ENCODE peak calls at places on chromosome 4, in five cellular contexts. Y is breast epithelium, O is tibial nerve, P is IMR-90, L is suprapubic skin. N is an unnamed sample.

GRCh38 chr4:168972601-168973000 is 37.5 kb downstream of the CBR4 start:
- DNase-seq in Y (no peak), O (no peak), P (no peak), L (no peak), N (no peak)

GRCh38 chr4:56465599-56466295 is 1.7 kb upstream of the SRP72 start:
- DNase-seq in Y (no peak), O (no peak), P (peak), L (no peak), N (no peak)

GRCh38 chr4:74032064-74032463 is 6.4 kb downstream of the CXCL3 start:
- DNase-seq in Y (no peak), O (no peak), P (peak), L (no peak), N (no peak)

GRCh38 chr4:37620174-37620573 is 66.0 kb downstream of the RELL1 start:
- DNase-seq in Y (no peak), O (no peak), P (no peak), L (no peak), N (no peak)

GRCh38 chr4:6263541-6264540 is 5.8 kb upstream of the WFS1 start:
- DNase-seq in Y (no peak), O (no peak), P (peak), L (no peak), N (peak)

GRCh38 chr4:161522031-161522430 is 641.8 kb downstream of the FSTL5 start:
- DNase-seq in Y (no peak), O (no peak), P (no peak), L (no peak), N (no peak)

GRCh38 chr4:135185256-135185655 is 983.7 kb upstream of the PABPC4L start:
- DNase-seq in Y (no peak), O (no peak), P (no peak), L (no peak), N (no peak)

GRCh38 chr4:185772391-185773093 is 39.5 kb downstream of the SORBS2 start:
- DNase-seq in Y (no peak), O (no peak), P (no peak), L (no peak), N (no peak)

GRCh38 chr4:53866055-53866454 is 198.3 kb downstream of the CHIC2 start:
- DNase-seq in Y (no peak), O (no peak), P (no peak), L (no peak), N (no peak)

GRCh38 chr4:86895692-86896488 is 3.7 kb upstream of the C4orf36 start:
- DNase-seq in Y (no peak), O (peak), P (peak), L (no peak), N (no peak)

GRCh38 chr4:6763330-6763851 is 19.1 kb upstream of the KIAA0232 start:
- DNase-seq in Y (peak), O (no peak), P (no peak), L (no peak), N (no peak)

GRCh38 chr4:11424000-11424399 is 4.7 kb downstream of the HS3ST1 start:
- DNase-seq in Y (no peak), O (peak), P (peak), L (no peak), N (no peak)

GRCh38 chr4:72690782-72691181 is 121.8 kb upstream of the ADAMTS3 start:
- DNase-seq in Y (no peak), O (no peak), P (no peak), L (no peak), N (no peak)

GRCh38 chr4:148481644-148482043 is 39.4 kb upstream of the NR3C2 start:
- DNase-seq in Y (no peak), O (no peak), P (no peak), L (no peak), N (no peak)

GRCh38 chr4:156959298-156959702 is 12.3 kb downstream of the PDGFC start:
- DNase-seq in Y (no peak), O (no peak), P (peak), L (no peak), N (no peak)

GRCh38 chr4:158121203-158121586 is 51.6 kb downstream of the GASK1B start:
- DNase-seq in Y (no peak), O (peak), P (peak), L (no peak), N (no peak)

GRCh38 chr4:184616633-184617471 is 32.4 kb downstream of the CASP3 start:
- DNase-seq in Y (no peak), O (no peak), P (no peak), L (no peak), N (no peak)

GRCh38 chr4:3683077-3683743 is 83.0 kb upstream of the ADRA2C start:
- DNase-seq in Y (no peak), O (no peak), P (no peak), L (peak), N (peak)

GRCh38 chr4:83230928-83231327 is 53.7 kb downstream of the COQ2 start:
- DNase-seq in Y (no peak), O (no peak), P (no peak), L (no peak), N (no peak)

GRCh38 chr4:3717241-3717640 is 48.9 kb upstream of the ADRA2C start:
- DNase-seq in Y (no peak), O (no peak), P (no peak), L (no peak), N (peak)

GRCh38 chr4:82372502-82372873 is 1.3 kb downstream of the HNRNPD start:
- DNase-seq in Y (no peak), O (peak), P (peak), L (no peak), N (peak)

GRCh38 chr4:55186123-55186522 is 60.7 kb upstream of the KDR start:
- DNase-seq in Y (no peak), O (no peak), P (no peak), L (no peak), N (no peak)

GRCh38 chr4:177442623-177443155 is 452 bp upstream of the AGA start:
- DNase-seq in Y (no peak), O (peak), P (no peak), L (no peak), N (no peak)

GRCh38 chr4:112706840-112707207 is 69.9 kb downstream of the LARP7 start:
- DNase-seq in Y (no peak), O (no peak), P (no peak), L (no peak), N (no peak)

GRCh38 chr4:183812567-183812966 is 92.5 kb upstream of the STOX2 start:
- DNase-seq in Y (no peak), O (no peak), P (no peak), L (no peak), N (no peak)

GRCh38 chr4:8319061-8319460 is 49.5 kb downstream of the HTRA3 start:
- DNase-seq in Y (peak), O (no peak), P (no peak), L (peak), N (peak)

GRCh38 chr4:8318509-8318908 is 49.0 kb downstream of the HTRA3 start:
- DNase-seq in Y (no peak), O (no peak), P (no peak), L (peak), N (peak)

GRCh38 chr4:8321220-8321619 is 51.7 kb downstream of the HTRA3 start:
- DNase-seq in Y (no peak), O (no peak), P (no peak), L (no peak), N (no peak)

GRCh38 chr4:8320386-8320750 is 50.8 kb downstream of the HTRA3 start:
- DNase-seq in Y (no peak), O (no peak), P (no peak), L (no peak), N (no peak)

DNA sequence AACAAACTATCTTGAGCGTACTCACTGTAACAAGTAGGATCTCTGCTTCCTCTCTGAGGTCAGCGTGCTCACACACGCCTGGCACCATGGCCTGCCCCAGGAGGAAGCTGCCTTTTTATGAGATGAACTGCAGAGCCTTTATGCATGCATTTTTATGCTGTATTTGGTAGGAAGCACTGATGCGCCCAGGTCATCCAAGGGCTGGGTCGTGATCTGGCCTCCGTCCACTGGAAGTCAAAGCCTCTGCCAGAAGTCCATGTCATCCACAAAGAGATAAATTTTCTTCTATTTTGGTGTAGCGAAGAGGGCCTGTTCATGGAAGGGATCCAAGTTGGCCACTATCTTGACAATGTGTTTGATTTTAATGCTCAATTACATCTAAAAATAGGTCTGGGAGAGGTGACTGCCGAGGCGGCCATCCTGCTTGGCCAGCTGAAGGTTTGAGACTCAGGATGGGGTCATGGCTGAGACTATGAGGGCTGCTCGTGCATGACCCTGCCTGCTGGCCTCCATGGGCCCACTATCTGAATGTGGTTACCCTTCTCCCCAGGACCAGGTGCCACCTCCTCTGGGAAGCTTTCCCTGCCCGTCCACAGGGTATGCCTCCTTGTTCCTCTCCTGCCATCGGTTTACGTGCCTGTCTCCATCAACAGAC is 50.3 kb downstream of the HTRA3 start:
- DNase-seq in Y (peak), O (no peak), P (no peak), L (peak), N (peak)
- H3K27ac ChIP-seq in Y (peak), O (no peak), P (no peak), L (peak), N (peak)

GRCh38 chr4:123444298-123444731 is 47.7 kb downstream of the SPRY1 start:
- DNase-seq in Y (no peak), O (peak), P (peak), L (no peak), N (no peak)
- H3K4me3 ChIP-seq in Y (no peak), O (no peak), P (no peak), L (no peak), N (no peak)

DNA sequence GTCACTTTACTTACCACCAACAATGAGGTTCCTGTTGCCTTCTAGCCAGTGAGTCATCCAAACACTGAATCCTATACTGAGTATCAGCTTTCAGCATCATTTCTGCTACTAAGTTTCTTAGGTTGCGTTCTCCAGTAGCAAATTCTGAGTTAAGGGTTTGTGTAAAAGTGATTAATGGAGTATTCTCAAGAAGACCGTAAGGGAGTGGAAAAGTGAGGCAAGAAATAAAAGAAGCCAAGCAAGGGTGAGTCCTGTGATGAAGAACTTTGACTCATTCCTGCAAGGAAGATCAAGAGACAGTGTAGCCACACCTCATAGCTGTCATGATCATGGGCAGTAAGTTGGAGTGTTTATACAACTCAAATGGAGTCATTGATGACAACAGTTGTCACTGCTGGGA is 446.2 kb downstream of the RAPGEF2 start:
- DNase-seq in Y (no peak), O (no peak), P (peak), L (no peak), N (no peak)
- TF ChIP-seq POLR2A in Y (no peak), O (no peak), P (no peak), L (no peak), N (no peak)

GRCh38 chr4:10099521-10100325 is 16.9 kb downstream of the WDR1 start:
- DNase-seq in Y (no peak), O (no peak), P (no peak), L (no peak), N (no peak)

GRCh38 chr4:10096976-10097330 is 19.6 kb downstream of the WDR1 start:
- DNase-seq in Y (no peak), O (no peak), P (no peak), L (no peak), N (no peak)

GRCh38 chr4:10097906-10098769 is 18.5 kb downstream of the WDR1 start:
- DNase-seq in Y (no peak), O (no peak), P (no peak), L (no peak), N (no peak)

GRCh38 chr4:10100734-10101216 is 15.8 kb downstream of the WDR1 start:
- DNase-seq in Y (no peak), O (no peak), P (no peak), L (no peak), N (peak)

GRCh38 chr4:10098770-10099139 is 17.8 kb downstream of the WDR1 start:
- DNase-seq in Y (no peak), O (no peak), P (peak), L (no peak), N (no peak)
- H3K27ac ChIP-seq in Y (peak), O (peak), P (peak), L (no peak), N (peak)

GRCh38 chr4:101208171-101208570 is 139.2 kb downstream of the PPP3CA start:
- DNase-seq in Y (no peak), O (no peak), P (no peak), L (no peak), N (no peak)
- H3K4me3 ChIP-seq in Y (no peak), O (no peak), P (no peak), L (no peak), N (no peak)

GRCh38 chr4:173169428-173170209 is 1.0 kb downstream of the GALNT7 start:
- DNase-seq in Y (peak), O (peak), P (peak), L (peak), N (peak)
- TF ChIP-seq POLR2A in Y (no peak), O (peak), P (no peak), L (peak), N (no peak)

GRCh38 chr4:717601-718320 is 12.1 kb downstream of the PCGF3 start:
- DNase-seq in Y (no peak), O (no peak), P (no peak), L (no peak), N (no peak)
- H3K27ac ChIP-seq in Y (no peak), O (no peak), P (no peak), L (no peak), N (no peak)

GRCh38 chr4:151850751-151851150 is 89.9 kb upstream of the GATB start:
- DNase-seq in Y (no peak), O (no peak), P (no peak), L (no peak), N (no peak)
- H3K4me3 ChIP-seq in Y (no peak), O (no peak), P (no peak), L (no peak), N (no peak)

GRCh38 chr4:17614416-17615299 is at the start of gene MED28:
- DNase-seq in Y (peak), O (peak), P (peak), L (peak), N (peak)
- TF ChIP-seq POLR2A in Y (peak), O (peak), P (peak), L (peak), N (peak)

DNA sequence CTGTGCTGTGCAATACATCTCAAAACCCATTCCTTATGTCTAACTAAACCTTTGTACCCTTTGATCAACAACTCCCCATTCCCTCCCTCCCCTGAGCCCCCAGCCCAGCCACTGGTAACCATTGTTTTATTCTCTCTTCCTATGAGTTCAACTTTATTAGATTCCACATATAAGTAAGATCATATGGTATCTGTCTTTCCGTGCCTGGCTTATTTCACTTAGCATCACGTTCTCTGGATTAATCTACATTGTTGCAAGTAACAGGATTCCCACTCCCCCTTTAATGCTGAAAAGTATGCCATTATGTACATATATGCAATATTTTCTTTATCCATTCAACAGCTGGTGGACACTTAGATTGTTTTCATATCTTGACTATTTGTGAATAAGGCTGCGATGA is 119.4 kb downstream of the RNF150 start:
- DNase-seq in Y (no peak), O (no peak), P (no peak), L (no peak), N (no peak)
- H3K27ac ChIP-seq in Y (no peak), O (no peak), P (no peak), L (no peak), N (no peak)